ENCODE peak calls at places on chromosomes 6 and 20, in five cellular contexts. One of them, this sample, is unnamed. For H3K4me1, the result is how much of the 10 kb centered on the place peaks cover.

GRCh38 chr6:162814417-162814988 is 86.7 kb downstream of the PACRG start:
- DNase-seq in lung: no peak
- DNase-seq in iPS DF 6.9: no peak
- DNase-seq in tibial artery: no peak
- DNase-seq in CD8-positive, alpha-beta T cell: no peak
- DNase-seq in this sample: no peak

GRCh38 chr20:9149087-9149486 is 80.2 kb downstream of the PLCB4 start:
- DNase-seq in lung: no peak
- DNase-seq in iPS DF 6.9: no peak
- DNase-seq in tibial artery: no peak
- DNase-seq in CD8-positive, alpha-beta T cell: no peak
- DNase-seq in this sample: no peak

GRCh38 chr6:111586554-111586953 is 19.1 kb downstream of the TRAF3IP2 start:
- DNase-seq in lung: no peak
- DNase-seq in iPS DF 6.9: no peak
- DNase-seq in tibial artery: no peak
- DNase-seq in CD8-positive, alpha-beta T cell: no peak
- DNase-seq in this sample: no peak

GRCh38 chr6:52352239-52353008 is 9.5 kb upstream of the PAQR8 start:
- DNase-seq in lung: peak
- DNase-seq in iPS DF 6.9: no peak
- DNase-seq in tibial artery: peak
- DNase-seq in CD8-positive, alpha-beta T cell: no peak
- DNase-seq in this sample: peak

GRCh38 chr6:17905611-17906592 is 81.5 kb downstream of the KIF13A start:
- DNase-seq in lung: no peak
- DNase-seq in iPS DF 6.9: no peak
- DNase-seq in tibial artery: no peak
- DNase-seq in CD8-positive, alpha-beta T cell: no peak
- DNase-seq in this sample: no peak

GRCh38 chr6:6851862-6852261 is 255.9 kb upstream of the RREB1 start:
- DNase-seq in lung: no peak
- DNase-seq in iPS DF 6.9: no peak
- DNase-seq in tibial artery: no peak
- DNase-seq in CD8-positive, alpha-beta T cell: no peak
- DNase-seq in this sample: no peak

GRCh38 chr6:137271245-137272183 is 52.3 kb upstream of the IFNGR1 start:
- DNase-seq in lung: no peak
- DNase-seq in iPS DF 6.9: no peak
- DNase-seq in tibial artery: no peak
- DNase-seq in CD8-positive, alpha-beta T cell: no peak
- DNase-seq in this sample: no peak

GRCh38 chr20:45456632-45457031 is 12.9 kb upstream of the WFDC2 start:
- DNase-seq in lung: peak
- DNase-seq in iPS DF 6.9: no peak
- DNase-seq in tibial artery: no peak
- DNase-seq in CD8-positive, alpha-beta T cell: no peak
- DNase-seq in this sample: no peak

GRCh38 chr6:21444861-21445260 is 148.7 kb upstream of the SOX4 start:
- DNase-seq in lung: no peak
- DNase-seq in iPS DF 6.9: no peak
- DNase-seq in tibial artery: no peak
- DNase-seq in CD8-positive, alpha-beta T cell: no peak
- DNase-seq in this sample: no peak

GRCh38 chr6:408599-409102 is 17.1 kb downstream of the IRF4 start:
- DNase-seq in lung: peak
- DNase-seq in iPS DF 6.9: no peak
- DNase-seq in tibial artery: peak
- DNase-seq in CD8-positive, alpha-beta T cell: no peak
- DNase-seq in this sample: no peak

GRCh38 chr6:17584241-17584803 is 15.8 kb upstream of the FAM8A1 start:
- DNase-seq in lung: no peak
- DNase-seq in iPS DF 6.9: no peak
- DNase-seq in tibial artery: peak
- DNase-seq in CD8-positive, alpha-beta T cell: peak
- DNase-seq in this sample: no peak

GRCh38 chr6:45991189-45991588 is 24.5 kb downstream of the CLIC5 start:
- DNase-seq in lung: no peak
- DNase-seq in iPS DF 6.9: no peak
- DNase-seq in tibial artery: no peak
- DNase-seq in CD8-positive, alpha-beta T cell: no peak
- DNase-seq in this sample: no peak

GRCh38 chr20:9068896-9069663 is at the start of gene PLCB4:
- DNase-seq in lung: no peak
- DNase-seq in iPS DF 6.9: no peak
- DNase-seq in tibial artery: peak
- DNase-seq in CD8-positive, alpha-beta T cell: no peak
- DNase-seq in this sample: no peak

GRCh38 chr6:78593898-78594666 is 273.3 kb upstream of the IRAK1BP1 start:
- DNase-seq in lung: no peak
- DNase-seq in iPS DF 6.9: no peak
- DNase-seq in tibial artery: no peak
- DNase-seq in CD8-positive, alpha-beta T cell: no peak
- DNase-seq in this sample: no peak

GRCh38 chr20:48716086-48716485 is 111.7 kb downstream of the PREX1 start:
- DNase-seq in lung: no peak
- DNase-seq in iPS DF 6.9: no peak
- DNase-seq in tibial artery: no peak
- DNase-seq in CD8-positive, alpha-beta T cell: peak
- DNase-seq in this sample: no peak

GRCh38 chr20:3190681-3191111 is 13.8 kb downstream of the DDRGK1 start:
- DNase-seq in lung: no peak
- DNase-seq in iPS DF 6.9: no peak
- DNase-seq in tibial artery: no peak
- DNase-seq in CD8-positive, alpha-beta T cell: no peak
- DNase-seq in this sample: no peak

GRCh38 chr20:63903796-63904570 is 9.1 kb downstream of the DNAJC5 start:
- DNase-seq in lung: no peak
- DNase-seq in iPS DF 6.9: no peak
- DNase-seq in tibial artery: no peak
- DNase-seq in CD8-positive, alpha-beta T cell: no peak
- DNase-seq in this sample: no peak

GRCh38 chr6:40796280-40797223 is 209.4 kb upstream of the LRFN2 start:
- DNase-seq in lung: no peak
- DNase-seq in iPS DF 6.9: no peak
- DNase-seq in tibial artery: no peak
- DNase-seq in CD8-positive, alpha-beta T cell: no peak
- DNase-seq in this sample: no peak

GRCh38 chr6:97465877-97466710 is 183.1 kb upstream of the MMS22L start:
- DNase-seq in lung: no peak
- DNase-seq in iPS DF 6.9: no peak
- DNase-seq in tibial artery: no peak
- DNase-seq in CD8-positive, alpha-beta T cell: no peak
- DNase-seq in this sample: no peak

DNA sequence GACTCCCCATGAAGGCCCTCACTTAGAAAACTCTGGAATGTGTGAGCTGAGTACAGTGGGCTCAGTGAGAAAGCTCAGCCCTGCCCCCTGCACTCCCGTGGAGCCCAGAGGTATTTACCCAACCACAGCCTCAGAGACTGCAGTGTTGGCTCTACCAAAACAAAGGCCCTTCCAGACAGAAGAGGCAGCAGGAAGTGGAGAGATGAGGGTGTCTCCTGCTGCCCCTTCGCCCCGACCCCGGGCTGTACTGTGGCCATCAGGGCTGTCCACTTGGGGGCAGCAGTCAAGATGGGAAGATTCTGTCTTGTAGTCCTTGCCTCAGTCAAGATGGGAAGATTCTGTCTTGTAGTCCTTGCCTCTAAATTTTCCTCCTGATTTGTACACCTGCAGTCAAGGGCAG is 341.3 kb downstream of the TAF4 start:
- DNase-seq in lung: no peak
- DNase-seq in iPS DF 6.9: peak
- DNase-seq in tibial artery: no peak
- DNase-seq in CD8-positive, alpha-beta T cell: no peak
- DNase-seq in this sample: no peak
- H3K4me1 ChIP-seq in lung: under half
- H3K4me1 ChIP-seq in iPS DF 6.9: under half
- H3K4me1 ChIP-seq in tibial artery: under half
- H3K4me1 ChIP-seq in CD8-positive, alpha-beta T cell: under half
- H3K4me1 ChIP-seq in this sample: under half

GRCh38 chr6:148530394-148530923 is 187.8 kb downstream of the SASH1 start:
- DNase-seq in lung: no peak
- DNase-seq in iPS DF 6.9: no peak
- DNase-seq in tibial artery: no peak
- DNase-seq in CD8-positive, alpha-beta T cell: no peak
- DNase-seq in this sample: no peak
- H3K4me3 ChIP-seq in lung: no peak
- H3K4me3 ChIP-seq in iPS DF 6.9: no peak
- H3K4me3 ChIP-seq in tibial artery: peak
- H3K4me3 ChIP-seq in CD8-positive, alpha-beta T cell: no peak
- H3K4me3 ChIP-seq in this sample: peak

GRCh38 chr6:144373195-144373594 is 88.1 kb downstream of the UTRN start:
- DNase-seq in lung: no peak
- DNase-seq in iPS DF 6.9: no peak
- DNase-seq in tibial artery: no peak
- DNase-seq in CD8-positive, alpha-beta T cell: no peak
- DNase-seq in this sample: no peak
- H3K4me1 ChIP-seq in lung: under half
- H3K4me1 ChIP-seq in iPS DF 6.9: under half
- H3K4me1 ChIP-seq in tibial artery: under half
- H3K4me1 ChIP-seq in CD8-positive, alpha-beta T cell: under half
- H3K4me1 ChIP-seq in this sample: under half

DNA sequence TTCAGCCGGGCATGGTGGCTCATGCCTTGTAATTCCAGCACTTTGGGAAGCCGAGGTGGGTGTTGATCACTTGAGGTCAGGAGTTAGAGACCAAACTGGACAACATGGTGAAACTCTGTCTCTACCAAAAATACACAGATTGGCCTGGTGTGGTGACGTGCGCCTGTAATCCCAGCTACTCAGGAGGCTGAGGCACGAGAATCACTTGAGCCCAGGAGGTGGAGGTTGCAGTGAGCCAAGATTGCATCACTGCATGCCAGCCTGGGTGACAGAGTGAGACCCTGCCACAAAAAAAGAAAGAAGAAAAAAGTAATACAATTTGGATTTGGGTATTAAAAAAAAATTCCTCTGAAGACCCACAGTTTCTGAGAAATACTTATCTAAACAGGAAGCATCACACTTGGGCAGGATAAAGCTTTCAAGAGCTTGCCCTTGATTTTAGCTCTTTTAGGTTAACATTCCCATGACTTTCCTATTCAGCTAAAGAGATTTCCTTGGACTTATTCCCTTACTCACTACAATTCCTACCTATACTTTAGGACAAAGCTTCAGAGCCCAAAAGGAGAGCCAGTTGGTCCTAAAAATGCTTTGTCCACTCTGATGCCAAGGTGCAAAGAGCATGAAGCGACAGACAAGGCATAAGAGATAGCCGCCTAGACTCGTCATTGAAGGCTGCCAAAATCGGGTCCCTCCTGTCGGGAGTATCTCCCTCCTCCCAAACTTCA is 1.9 kb downstream of the ELOVL2 start:
- DNase-seq in lung: no peak
- DNase-seq in iPS DF 6.9: no peak
- DNase-seq in tibial artery: no peak
- DNase-seq in CD8-positive, alpha-beta T cell: no peak
- DNase-seq in this sample: no peak
- H3K4me3 ChIP-seq in lung: no peak
- H3K4me3 ChIP-seq in iPS DF 6.9: no peak
- H3K4me3 ChIP-seq in tibial artery: no peak
- H3K4me3 ChIP-seq in CD8-positive, alpha-beta T cell: no peak
- H3K4me3 ChIP-seq in this sample: no peak

This sample was measured in thoracic aorta.